ENCODE peak calls at places on chromosomes 16 and 17, in four cellular contexts. One of them, this sample, is unnamed.

GRCh38 chr17:42189651-42189965 is 4.4 kb upstream of the HCRT start:
- DNase-seq in B cell: no peak
- DNase-seq in CD8-positive, alpha-beta T cell: no peak
- DNase-seq in AG10803: no peak
- DNase-seq in this sample: no peak

GRCh38 chr17:32283745-32284207 is 18.1 kb downstream of the RHBDL3 start:
- DNase-seq in B cell: peak
- DNase-seq in CD8-positive, alpha-beta T cell: no peak
- DNase-seq in AG10803: peak
- DNase-seq in this sample: peak

GRCh38 chr16:9103546-9103945 is 12.1 kb downstream of the HAPSTR1 start:
- DNase-seq in B cell: no peak
- DNase-seq in CD8-positive, alpha-beta T cell: no peak
- DNase-seq in AG10803: no peak
- DNase-seq in this sample: no peak

GRCh38 chr17:77126519-77126918 is 14.2 kb upstream of the SEC14L1 start:
- DNase-seq in B cell: no peak
- DNase-seq in CD8-positive, alpha-beta T cell: no peak
- DNase-seq in AG10803: no peak
- DNase-seq in this sample: no peak

GRCh38 chr16:65771707-65772106 is 594.8 kb upstream of the CDH5 start:
- DNase-seq in B cell: no peak
- DNase-seq in CD8-positive, alpha-beta T cell: no peak
- DNase-seq in AG10803: no peak
- DNase-seq in this sample: peak

GRCh38 chr17:34713687-34714086 is 134.3 kb downstream of the TMEM132E start:
- DNase-seq in B cell: no peak
- DNase-seq in CD8-positive, alpha-beta T cell: no peak
- DNase-seq in AG10803: no peak
- DNase-seq in this sample: no peak

GRCh38 chr17:47725446-47726109 is 7.5 kb upstream of the TBX21 start:
- DNase-seq in B cell: no peak
- DNase-seq in CD8-positive, alpha-beta T cell: no peak
- DNase-seq in AG10803: no peak
- DNase-seq in this sample: no peak

GRCh38 chr16:57029161-57030160 is 40.1 kb downstream of the NLRC5 start:
- DNase-seq in B cell: no peak
- DNase-seq in CD8-positive, alpha-beta T cell: no peak
- DNase-seq in AG10803: peak
- DNase-seq in this sample: peak

GRCh38 chr16:85490971-85491771 is 122.0 kb upstream of the GSE1 start:
- DNase-seq in B cell: no peak
- DNase-seq in CD8-positive, alpha-beta T cell: peak
- DNase-seq in AG10803: no peak
- DNase-seq in this sample: no peak

GRCh38 chr17:45729284-45729907 is 54.7 kb upstream of the CRHR1 start:
- DNase-seq in B cell: peak
- DNase-seq in CD8-positive, alpha-beta T cell: no peak
- DNase-seq in AG10803: no peak
- DNase-seq in this sample: no peak

GRCh38 chr17:34117811-34118210 is 137.3 kb upstream of the CCL2 start:
- DNase-seq in B cell: no peak
- DNase-seq in CD8-positive, alpha-beta T cell: no peak
- DNase-seq in AG10803: no peak
- DNase-seq in this sample: no peak

GRCh38 chr17:72997559-72997958 is 94.9 kb downstream of the SLC39A11 start:
- DNase-seq in B cell: no peak
- DNase-seq in CD8-positive, alpha-beta T cell: no peak
- DNase-seq in AG10803: no peak
- DNase-seq in this sample: no peak

GRCh38 chr16:87702325-87702811 is 63.4 kb downstream of the KLHDC4 start:
- DNase-seq in B cell: peak
- DNase-seq in CD8-positive, alpha-beta T cell: peak
- DNase-seq in AG10803: no peak
- DNase-seq in this sample: no peak
- TF ChIP-seq CTCF in B cell: peak
- TF ChIP-seq CTCF in CD8-positive, alpha-beta T cell: no peak
- TF ChIP-seq CTCF in AG10803: peak
- TF ChIP-seq CTCF in this sample: peak

GRCh38 chr17:8572767-8573166 is 57.8 kb downstream of the MYH10 start:
- DNase-seq in B cell: no peak
- DNase-seq in CD8-positive, alpha-beta T cell: no peak
- DNase-seq in AG10803: peak
- DNase-seq in this sample: no peak
- TF ChIP-seq CTCF in B cell: no peak
- TF ChIP-seq CTCF in CD8-positive, alpha-beta T cell: no peak
- TF ChIP-seq CTCF in AG10803: peak
- TF ChIP-seq CTCF in this sample: no peak

DNA sequence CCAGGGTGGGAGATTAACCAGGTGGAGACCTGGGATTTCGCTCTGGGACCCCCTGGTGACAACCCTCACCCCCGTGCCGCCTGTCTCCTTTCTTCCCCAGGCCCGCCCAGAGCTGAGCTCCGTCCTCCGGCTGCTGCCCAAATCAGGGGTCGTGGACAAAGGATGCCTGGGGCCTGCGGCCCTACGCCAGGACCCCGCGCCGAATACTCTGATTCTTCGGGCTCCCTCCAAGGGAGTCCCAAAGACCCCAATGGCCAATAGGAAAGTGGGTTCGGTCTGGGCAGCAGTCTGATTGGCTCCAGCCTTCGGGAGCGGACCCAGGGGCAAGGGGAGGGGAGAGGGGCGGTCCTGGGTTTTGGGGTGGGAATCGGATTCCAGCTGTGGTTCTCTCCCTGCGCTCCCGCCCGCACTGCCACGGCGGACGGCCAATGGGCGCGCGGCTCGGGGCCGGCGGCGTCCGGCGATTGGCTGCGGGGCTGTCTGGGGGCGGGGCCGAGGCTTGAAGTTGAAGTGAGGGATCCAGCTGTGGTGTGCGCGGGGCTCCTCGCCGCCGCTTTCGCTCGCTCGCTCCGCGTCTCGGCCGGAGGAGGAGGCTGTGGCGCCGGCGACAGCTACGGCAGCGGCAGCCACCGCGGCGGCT is at the start of gene CACNA1G:
- DNase-seq in B cell: peak
- DNase-seq in CD8-positive, alpha-beta T cell: peak
- DNase-seq in AG10803: peak
- DNase-seq in this sample: peak
- TF ChIP-seq CTCF in B cell: no peak
- TF ChIP-seq CTCF in CD8-positive, alpha-beta T cell: no peak
- TF ChIP-seq CTCF in AG10803: no peak
- TF ChIP-seq CTCF in this sample: no peak

GRCh38 chr17:63431618-63431938 is 14.5 kb downstream of the CYB561 start:
- DNase-seq in B cell: no peak
- DNase-seq in CD8-positive, alpha-beta T cell: no peak
- DNase-seq in AG10803: no peak
- DNase-seq in this sample: no peak

GRCh38 chr17:63434951-63435571 is 11.0 kb downstream of the CYB561 start:
- DNase-seq in B cell: no peak
- DNase-seq in CD8-positive, alpha-beta T cell: peak
- DNase-seq in AG10803: no peak
- DNase-seq in this sample: peak

GRCh38 chr17:63435681-63436522 is 10.2 kb downstream of the CYB561 start:
- DNase-seq in B cell: no peak
- DNase-seq in CD8-positive, alpha-beta T cell: no peak
- DNase-seq in AG10803: no peak
- DNase-seq in this sample: peak

GRCh38 chr17:63431939-63432804 is 13.9 kb downstream of the CYB561 start:
- DNase-seq in B cell: no peak
- DNase-seq in CD8-positive, alpha-beta T cell: no peak
- DNase-seq in AG10803: no peak
- DNase-seq in this sample: no peak

GRCh38 chr17:63433746-63434591 is 12.1 kb downstream of the CYB561 start:
- DNase-seq in B cell: no peak
- DNase-seq in CD8-positive, alpha-beta T cell: no peak
- DNase-seq in AG10803: peak
- DNase-seq in this sample: peak
- TF ChIP-seq CTCF in B cell: no peak
- TF ChIP-seq CTCF in CD8-positive, alpha-beta T cell: no peak
- TF ChIP-seq CTCF in AG10803: peak
- TF ChIP-seq CTCF in this sample: no peak

GRCh38 chr17:58229384-58229783 is 9.0 kb upstream of the LPO start:
- DNase-seq in B cell: no peak
- DNase-seq in CD8-positive, alpha-beta T cell: no peak
- DNase-seq in AG10803: no peak
- DNase-seq in this sample: no peak
- TF ChIP-seq CTCF in B cell: no peak
- TF ChIP-seq CTCF in CD8-positive, alpha-beta T cell: no peak
- TF ChIP-seq CTCF in AG10803: no peak
- TF ChIP-seq CTCF in this sample: no peak

GRCh38 chr16:55018881-55019280 is 88.2 kb downstream of the IRX5 start:
- DNase-seq in B cell: no peak
- DNase-seq in CD8-positive, alpha-beta T cell: no peak
- DNase-seq in AG10803: no peak
- DNase-seq in this sample: no peak

GRCh38 chr16:55019419-55020131 is 88.9 kb downstream of the IRX5 start:
- DNase-seq in B cell: no peak
- DNase-seq in CD8-positive, alpha-beta T cell: no peak
- DNase-seq in AG10803: no peak
- DNase-seq in this sample: no peak

DNA sequence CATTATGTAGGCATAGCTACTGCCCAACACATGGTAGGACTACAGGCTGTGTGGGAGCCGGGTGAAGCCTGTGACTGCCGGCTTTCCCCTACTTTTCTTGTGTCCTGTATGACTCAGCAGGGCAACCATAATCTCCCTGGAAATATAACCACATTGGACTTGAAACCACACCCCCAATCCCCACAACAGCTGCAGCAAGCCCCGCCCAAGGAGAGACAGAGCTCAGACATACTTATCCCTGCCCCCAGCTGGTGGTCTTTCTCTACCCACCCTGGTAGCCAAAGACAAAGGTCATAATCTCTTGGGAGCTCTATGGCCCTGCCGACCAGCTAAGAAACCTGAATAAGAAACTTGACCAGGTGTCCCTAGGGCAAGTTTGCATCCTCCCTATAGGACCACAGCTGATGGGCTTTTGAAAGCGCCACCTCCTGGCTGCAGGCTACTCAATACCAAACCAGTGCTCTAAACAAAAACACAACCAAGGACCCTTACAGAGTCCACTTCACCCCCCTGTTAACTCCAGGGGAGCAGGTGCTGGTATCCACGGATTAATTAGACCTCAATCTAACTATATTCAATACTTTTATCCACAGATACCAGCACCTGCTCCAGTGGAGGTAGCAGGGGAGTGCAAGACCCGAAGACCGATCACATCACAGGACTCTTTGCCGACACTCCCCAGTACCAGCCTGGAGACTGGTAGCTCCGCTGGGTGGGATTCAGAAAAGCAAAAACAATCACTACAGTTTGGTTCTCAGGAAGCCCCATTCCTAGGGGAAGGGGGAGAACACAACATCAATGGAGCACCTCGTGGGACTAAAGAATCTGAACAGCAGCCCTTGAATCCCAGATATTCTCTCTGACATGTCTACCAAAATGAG is 91.2 kb downstream of the IRX5 start:
- DNase-seq in B cell: no peak
- DNase-seq in CD8-positive, alpha-beta T cell: no peak
- DNase-seq in AG10803: peak
- DNase-seq in this sample: peak
- TF ChIP-seq CTCF in B cell: no peak
- TF ChIP-seq CTCF in CD8-positive, alpha-beta T cell: no peak
- TF ChIP-seq CTCF in AG10803: no peak
- TF ChIP-seq CTCF in this sample: no peak